ENCODE peak calls at places on chromosomes 3 and 15, in ten cellular contexts. C is adrenal gland, E is left ventricle myocardium inferior, Q is BE2C, N is right atrium auricular region, F is ovary, L is neural progenitor cell, Z is stomach, M is ascending aorta, V is astrocyte of the cerebellum. J is an unnamed sample.

GRCh38 chr3:106533097-106533496 is 664.3 kb upstream of the CBLB start:
- DNase-seq in L (no peak), N (no peak), Q (no peak), C (no peak), M (no peak), F (no peak), V (no peak), Z (no peak), E (no peak), J (peak; percentile 11)

GRCh38 chr15:34116620-34117019 is 14.7 kb downstream of the PGBD4 start:
- DNase-seq in C (no peak), M (no peak), L (no peak), F (no peak), Q (no peak), N (no peak), E (no peak), Z (no peak), V (no peak), J (no peak)

GRCh38 chr15:40266828-40267304 is 16.0 kb downstream of the ANKRD63 start:
- DNase-seq in F (peak; percentile 79), L (no peak), N (peak; percentile 67), M (peak; percentile 82), Z (peak; percentile 57), Q (peak; percentile 53), C (peak; percentile 97), V (peak; percentile 84), E (no peak), J (peak; percentile 85)

GRCh38 chr3:48125026-48125704 is 63.1 kb downstream of the CDC25A start:
- DNase-seq in Q (no peak), M (no peak), C (peak; percentile 68), L (no peak), V (peak; percentile 95), Z (no peak), N (peak; percentile 60), F (peak; percentile 60), E (no peak), J (peak; percentile 38)

GRCh38 chr3:197456271-197457091 is 99.3 kb downstream of the BDH1 start:
- DNase-seq in E (peak; percentile 86), N (peak; percentile 93), V (peak; percentile 73), Q (peak; percentile 89), L (peak; percentile 87), M (peak; percentile 27), F (peak; percentile 83), Z (peak; percentile 86), C (peak; percentile 90), J (peak; percentile 58)

GRCh38 chr15:61227269-61228024 is 1.7 kb downstream of the RORA start:
- DNase-seq in E (no peak), F (peak; percentile 35), C (peak; percentile 39), V (peak; percentile 57), M (no peak), L (peak; percentile 55), N (no peak), Z (no peak), Q (peak; percentile 43), J (peak; percentile 27)

GRCh38 chr3:39809995-39810595 is 686 bp downstream of the MYRIP start:
- DNase-seq in E (no peak), M (no peak), L (peak; percentile 37), V (no peak), F (no peak), N (no peak), C (no peak), Z (peak; percentile 29), Q (peak; percentile 15), J (no peak)

GRCh38 chr3:184228376-184229137 is 828 bp upstream of the VWA5B2 start:
- DNase-seq in Q (no peak), F (no peak), C (no peak), V (no peak), M (no peak), E (no peak), Z (no peak), L (peak; percentile 14), N (no peak), J (no peak)

GRCh38 chr3:196638922-196639516 is 475 bp upstream of the NRROS start:
- DNase-seq in V (no peak), L (no peak), Q (no peak), M (no peak), C (no peak), Z (no peak), N (no peak), F (no peak), E (no peak), J (no peak)

GRCh38 chr3:123546133-123546755 is 38.6 kb downstream of the HACD2 start:
- DNase-seq in C (no peak), M (no peak), F (no peak), Q (no peak), N (no peak), E (no peak), L (no peak), Z (no peak), V (peak; percentile 26), J (no peak)

DNA sequence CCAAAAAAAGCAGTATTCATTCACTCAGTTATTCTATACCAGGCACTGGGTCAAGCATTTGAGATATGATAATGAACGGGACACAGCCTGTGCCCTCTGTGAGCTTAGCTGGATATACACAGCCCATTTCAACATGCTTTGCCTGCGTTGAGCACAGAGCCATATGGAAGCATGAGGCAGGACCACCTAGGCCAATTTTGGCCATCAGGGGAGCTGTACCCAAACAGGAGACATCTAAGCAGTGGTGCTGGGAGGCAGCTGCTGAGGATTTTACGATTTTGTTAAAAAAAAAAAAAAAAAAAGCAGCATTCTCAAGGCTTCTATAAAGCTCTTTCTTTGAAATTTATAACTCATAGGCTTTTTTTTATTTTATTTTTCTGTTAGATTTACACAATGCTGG is 87.2 kb upstream of the SLC2A2 start:
- DNase-seq in Q (peak; percentile 23), V (no peak), M (no peak), C (no peak), F (no peak), E (no peak), N (no peak), Z (no peak), L (peak; percentile 54), J (no peak)
- TF ChIP-seq CTCF in Q (peak; percentile 48), V (peak; percentile 23), M (no peak), C (no peak), F (no peak), E (peak; percentile 7), N (no peak), Z (no peak), L (peak; percentile 54), J (peak; percentile 7)

DNA sequence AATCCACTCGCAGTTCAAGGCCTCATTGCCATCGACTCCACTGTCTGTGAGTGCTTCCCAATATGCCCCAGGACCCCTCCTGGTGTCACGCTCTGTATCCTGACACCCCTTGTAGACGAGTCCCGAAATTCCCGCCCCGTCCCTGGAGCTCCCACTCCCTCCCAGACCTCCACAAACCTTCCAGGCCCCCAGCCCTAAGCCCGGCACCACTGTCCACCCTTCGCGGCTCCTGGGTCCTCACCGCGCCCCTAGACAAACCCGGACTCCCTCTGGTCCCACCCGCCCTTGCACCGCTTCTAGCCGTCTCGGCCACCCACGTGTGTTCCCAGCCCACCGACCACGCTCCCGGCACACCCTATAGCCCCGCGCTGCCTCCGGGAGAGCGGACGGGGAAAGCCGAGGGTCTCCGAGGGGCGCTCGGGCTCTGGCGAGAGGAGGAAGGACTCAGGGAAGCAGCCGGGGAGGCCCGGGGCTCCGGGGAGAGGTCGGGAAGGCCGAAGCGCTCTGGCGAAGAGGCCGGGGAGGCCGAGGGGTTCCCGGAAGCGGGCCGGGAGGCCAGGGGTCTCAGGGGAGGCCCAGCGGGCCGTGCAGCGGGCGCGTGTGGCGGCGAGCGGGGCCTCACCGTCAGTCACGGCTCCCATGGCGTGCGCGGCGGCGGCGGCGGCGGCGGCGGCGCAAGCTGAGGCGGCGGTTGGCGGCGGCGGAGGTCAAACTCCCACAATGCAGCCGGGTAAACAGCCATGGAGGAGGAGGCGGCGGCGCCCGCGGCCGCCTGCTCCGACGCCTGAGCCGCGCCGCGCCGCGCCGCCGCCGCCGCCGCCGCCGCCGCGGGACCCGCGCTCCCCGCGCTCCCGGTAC is at the start of the genes ATXN7 and THOC7:
- DNase-seq in F (peak; percentile 74), L (peak; percentile 89), Q (peak; percentile 81), E (peak; percentile 75), Z (peak; percentile 79), V (no peak), N (peak; percentile 66), C (peak; percentile 67), M (no peak), J (no peak)
- H3K4me3 ChIP-seq in F (peak within 1 kb of the TSS; percentile 96), L (peak within 1 kb of the TSS; percentile 99), Q (peak within 1 kb of the TSS; percentile 88), E (peak within 1 kb of the TSS; percentile 97), Z (peak within 1 kb of the TSS; percentile 90), V (peak within 1 kb of the TSS; percentile 86), N (peak within 1 kb of the TSS; percentile 97), C (peak within 1 kb of the TSS; percentile 99), M (peak within 1 kb of the TSS; percentile 94), J (peak within 1 kb of the TSS; percentile 61)

DNA sequence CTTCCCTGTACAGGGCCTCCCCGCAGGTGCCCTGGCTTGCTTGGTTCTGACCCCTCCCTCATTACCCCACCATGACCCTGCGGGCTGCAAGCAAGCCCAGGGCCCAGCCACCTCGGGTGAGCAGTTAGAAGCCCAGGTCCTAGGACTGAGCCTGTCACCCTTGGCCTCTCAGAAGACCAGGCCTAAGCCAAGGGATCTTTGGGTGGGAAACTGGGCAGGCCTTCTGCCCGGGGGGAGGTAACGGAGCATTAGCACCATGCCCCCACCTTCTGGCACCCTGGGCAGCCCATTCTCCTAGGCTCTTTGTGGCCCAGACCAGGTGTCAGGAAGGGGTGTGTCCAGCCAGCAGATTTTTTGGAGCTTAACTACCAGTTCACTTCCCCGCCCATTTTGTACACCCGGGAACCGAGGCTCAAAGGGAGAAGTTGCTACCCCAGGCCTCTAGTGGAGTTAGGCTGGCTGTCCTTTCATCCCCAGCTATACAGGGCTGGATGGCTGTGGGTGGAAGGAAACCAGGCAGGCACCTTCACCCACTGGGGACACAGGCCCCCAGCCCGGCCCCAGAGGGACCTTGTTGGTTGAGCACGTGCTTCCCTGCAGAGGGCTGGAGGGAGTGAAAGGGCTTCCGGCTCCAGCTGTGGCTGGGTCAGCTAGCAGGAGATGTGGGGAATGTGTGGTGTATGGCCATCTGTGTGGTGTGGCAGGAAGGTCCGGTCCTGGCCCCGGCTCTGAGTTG is 1.4 kb downstream of the CSK start:
- DNase-seq in L (peak; percentile 49), E (no peak), V (no peak), N (no peak), C (no peak), Z (no peak), F (no peak), Q (peak; percentile 42), M (no peak), J (no peak)
- TF ChIP-seq CTCF in L (no peak), E (no peak), V (no peak), N (no peak), C (no peak), Z (no peak), F (no peak), Q (no peak), M (no peak), J (no peak)

GRCh38 chr3:7632305-7632704 is 771.4 kb downstream of the GRM7 start:
- DNase-seq in M (no peak), V (no peak), Q (no peak), N (no peak), C (no peak), Z (no peak), E (no peak), F (no peak), L (no peak), J (no peak)

GRCh38 chr3:7630351-7630911 is 769.5 kb downstream of the GRM7 start:
- DNase-seq in E (no peak), C (no peak), M (no peak), L (no peak), V (no peak), F (no peak), Z (no peak), Q (peak; percentile 2), N (no peak), J (no peak)

GRCh38 chr3:7630925-7631324 is 770.0 kb downstream of the GRM7 start:
- DNase-seq in N (no peak), Q (peak; percentile 81), Z (peak; percentile 26), V (peak; percentile 89), L (peak; percentile 8), E (peak; percentile 38), M (no peak), C (peak; percentile 47), F (peak; percentile 49), J (no peak)
- H3K4me3 ChIP-seq in N (no peak overlapping the region), Q (peak overlapping the region; percentile 9), Z (no peak overlapping the region), V (no peak overlapping the region), L (no peak overlapping the region), E (peak overlapping the region; percentile 11), M (no peak overlapping the region), C (no peak overlapping the region), F (no peak overlapping the region), J (no peak overlapping the region)

GRCh38 chr3:41450416-41451231 is 251.3 kb downstream of the CTNNB1 start:
- DNase-seq in L (peak; percentile 47), N (no peak), V (no peak), C (no peak), Q (no peak), Z (no peak), M (no peak), E (no peak), F (no peak), J (no peak)
- TF ChIP-seq CTCF in L (peak; percentile 48), N (no peak), V (peak; percentile 12), C (no peak), Q (no peak), Z (no peak), M (no peak), E (peak; percentile 28), F (no peak), J (peak; percentile 31)

J was measured in AG09309.